ENCODE peak calls at places on chromosomes 6 and 20, in seven cellular contexts. One of them, this sample, is unnamed.

GRCh38 chr6:11538049-11538798 is 675 bp downstream of the TMEM170B start:
- DNase-seq in GOT3: no peak
- DNase-seq in BE2C: peak
- DNase-seq in NCI-H1092 treated with DMSO at 0.1 percent for 48 hours: peak
- DNase-seq in aorta: peak
- DNase-seq in NCI-H1048: no peak
- DNase-seq in T follicular helper cell: peak
- DNase-seq in this sample: no peak

GRCh38 chr20:60108397-60108796 is 150.2 kb downstream of the CDH26 start:
- DNase-seq in GOT3: no peak
- DNase-seq in BE2C: no peak
- DNase-seq in NCI-H1092 treated with DMSO at 0.1 percent for 48 hours: no peak
- DNase-seq in aorta: no peak
- DNase-seq in NCI-H1048: no peak
- DNase-seq in T follicular helper cell: no peak
- DNase-seq in this sample: no peak

GRCh38 chr20:63599396-63600050 is 25.5 kb upstream of the HELZ2 start:
- DNase-seq in GOT3: no peak
- DNase-seq in BE2C: no peak
- DNase-seq in NCI-H1092 treated with DMSO at 0.1 percent for 48 hours: no peak
- DNase-seq in aorta: no peak
- DNase-seq in NCI-H1048: no peak
- DNase-seq in T follicular helper cell: no peak
- DNase-seq in this sample: peak

GRCh38 chr20:6044102-6044501 is 9.8 kb downstream of the LRRN4 start:
- DNase-seq in GOT3: no peak
- DNase-seq in BE2C: no peak
- DNase-seq in NCI-H1092 treated with DMSO at 0.1 percent for 48 hours: no peak
- DNase-seq in aorta: no peak
- DNase-seq in NCI-H1048: no peak
- DNase-seq in T follicular helper cell: no peak
- DNase-seq in this sample: no peak

GRCh38 chr6:166712554-166713228 is 85.6 kb upstream of the RPS6KA2 start:
- DNase-seq in GOT3: no peak
- DNase-seq in BE2C: no peak
- DNase-seq in NCI-H1092 treated with DMSO at 0.1 percent for 48 hours: no peak
- DNase-seq in aorta: no peak
- DNase-seq in NCI-H1048: no peak
- DNase-seq in T follicular helper cell: no peak
- DNase-seq in this sample: no peak

GRCh38 chr20:2658414-2659354 is 5.3 kb downstream of the IDH3B start:
- DNase-seq in GOT3: no peak
- DNase-seq in BE2C: no peak
- DNase-seq in NCI-H1092 treated with DMSO at 0.1 percent for 48 hours: no peak
- DNase-seq in aorta: no peak
- DNase-seq in NCI-H1048: no peak
- DNase-seq in T follicular helper cell: no peak
- DNase-seq in this sample: no peak

GRCh38 chr20:3687655-3688054 is 5.8 kb upstream of the ADAM33 start:
- DNase-seq in GOT3: no peak
- DNase-seq in BE2C: no peak
- DNase-seq in NCI-H1092 treated with DMSO at 0.1 percent for 48 hours: no peak
- DNase-seq in aorta: no peak
- DNase-seq in NCI-H1048: no peak
- DNase-seq in T follicular helper cell: no peak
- DNase-seq in this sample: no peak

GRCh38 chr20:7038029-7038428 is 270.5 kb downstream of the BMP2 start:
- DNase-seq in GOT3: no peak
- DNase-seq in BE2C: no peak
- DNase-seq in NCI-H1092 treated with DMSO at 0.1 percent for 48 hours: no peak
- DNase-seq in aorta: no peak
- DNase-seq in NCI-H1048: no peak
- DNase-seq in T follicular helper cell: no peak
- DNase-seq in this sample: no peak

GRCh38 chr20:32535953-32536823 is 48.9 kb downstream of the NOL4L start:
- DNase-seq in GOT3: no peak
- DNase-seq in BE2C: peak
- DNase-seq in NCI-H1092 treated with DMSO at 0.1 percent for 48 hours: peak
- DNase-seq in aorta: no peak
- DNase-seq in NCI-H1048: peak
- DNase-seq in T follicular helper cell: peak
- DNase-seq in this sample: no peak

GRCh38 chr20:33392016-33392415 is 9.3 kb downstream of the CDK5RAP1 start:
- DNase-seq in GOT3: no peak
- DNase-seq in BE2C: no peak
- DNase-seq in NCI-H1092 treated with DMSO at 0.1 percent for 48 hours: no peak
- DNase-seq in aorta: no peak
- DNase-seq in NCI-H1048: no peak
- DNase-seq in T follicular helper cell: no peak
- DNase-seq in this sample: no peak

GRCh38 chr20:49899551-49900383 is 15.6 kb downstream of the SPATA2 start:
- DNase-seq in GOT3: no peak
- DNase-seq in BE2C: no peak
- DNase-seq in NCI-H1092 treated with DMSO at 0.1 percent for 48 hours: no peak
- DNase-seq in aorta: no peak
- DNase-seq in NCI-H1048: no peak
- DNase-seq in T follicular helper cell: no peak
- DNase-seq in this sample: no peak

GRCh38 chr20:17645546-17646208 is 36.4 kb downstream of the RRBP1 start:
- DNase-seq in GOT3: no peak
- DNase-seq in BE2C: no peak
- DNase-seq in NCI-H1092 treated with DMSO at 0.1 percent for 48 hours: peak
- DNase-seq in aorta: peak
- DNase-seq in NCI-H1048: no peak
- DNase-seq in T follicular helper cell: no peak
- DNase-seq in this sample: peak

GRCh38 chr6:100338090-100338489 is 126.6 kb downstream of the SIM1 start:
- DNase-seq in GOT3: no peak
- DNase-seq in BE2C: no peak
- DNase-seq in NCI-H1092 treated with DMSO at 0.1 percent for 48 hours: no peak
- DNase-seq in aorta: no peak
- DNase-seq in NCI-H1048: no peak
- DNase-seq in T follicular helper cell: no peak
- DNase-seq in this sample: no peak

GRCh38 chr6:149473080-149474052 is 11.4 kb downstream of the ZC3H12D start:
- DNase-seq in GOT3: no peak
- DNase-seq in BE2C: no peak
- DNase-seq in NCI-H1092 treated with DMSO at 0.1 percent for 48 hours: peak
- DNase-seq in aorta: no peak
- DNase-seq in NCI-H1048: no peak
- DNase-seq in T follicular helper cell: peak
- DNase-seq in this sample: no peak

GRCh38 chr6:53065266-53066058 is at the start of gene FBXO9:
- DNase-seq in GOT3: peak
- DNase-seq in BE2C: peak
- DNase-seq in NCI-H1092 treated with DMSO at 0.1 percent for 48 hours: peak
- DNase-seq in aorta: peak
- DNase-seq in NCI-H1048: no peak
- DNase-seq in T follicular helper cell: peak
- DNase-seq in this sample: no peak

GRCh38 chr6:161024364-161024920 is 32.9 kb downstream of the MAP3K4 start:
- DNase-seq in GOT3: no peak
- DNase-seq in BE2C: no peak
- DNase-seq in NCI-H1092 treated with DMSO at 0.1 percent for 48 hours: no peak
- DNase-seq in aorta: no peak
- DNase-seq in NCI-H1048: no peak
- DNase-seq in T follicular helper cell: no peak
- DNase-seq in this sample: no peak

GRCh38 chr6:31620586-31621319 is at the start of gene PRRC2A:
- DNase-seq in GOT3: peak
- DNase-seq in BE2C: peak
- DNase-seq in NCI-H1092 treated with DMSO at 0.1 percent for 48 hours: peak
- DNase-seq in aorta: peak
- DNase-seq in NCI-H1048: peak
- DNase-seq in T follicular helper cell: peak
- DNase-seq in this sample: peak

GRCh38 chr6:2465336-2465735 is 219.9 kb upstream of the GMDS start:
- DNase-seq in GOT3: no peak
- DNase-seq in BE2C: no peak
- DNase-seq in NCI-H1092 treated with DMSO at 0.1 percent for 48 hours: no peak
- DNase-seq in aorta: no peak
- DNase-seq in NCI-H1048: no peak
- DNase-seq in T follicular helper cell: no peak
- DNase-seq in this sample: no peak

GRCh38 chr6:25229671-25230321 is 49.4 kb upstream of the CARMIL1 start:
- DNase-seq in GOT3: no peak
- DNase-seq in BE2C: no peak
- DNase-seq in NCI-H1092 treated with DMSO at 0.1 percent for 48 hours: no peak
- DNase-seq in aorta: no peak
- DNase-seq in NCI-H1048: no peak
- DNase-seq in T follicular helper cell: no peak
- DNase-seq in this sample: no peak

GRCh38 chr6:138086573-138087196 is 20.5 kb downstream of the PERP start:
- DNase-seq in GOT3: no peak
- DNase-seq in BE2C: no peak
- DNase-seq in NCI-H1092 treated with DMSO at 0.1 percent for 48 hours: peak
- DNase-seq in aorta: no peak
- DNase-seq in NCI-H1048: no peak
- DNase-seq in T follicular helper cell: no peak
- DNase-seq in this sample: no peak

GRCh38 chr20:33926425-33926824 is 67.3 kb upstream of the RALY start:
- DNase-seq in GOT3: no peak
- DNase-seq in BE2C: no peak
- DNase-seq in NCI-H1092 treated with DMSO at 0.1 percent for 48 hours: no peak
- DNase-seq in aorta: no peak
- DNase-seq in NCI-H1048: no peak
- DNase-seq in T follicular helper cell: no peak
- DNase-seq in this sample: no peak

GRCh38 chr20:43804781-43805180 is 78.0 kb upstream of the GTSF1L start:
- DNase-seq in GOT3: no peak
- DNase-seq in BE2C: no peak
- DNase-seq in NCI-H1092 treated with DMSO at 0.1 percent for 48 hours: no peak
- DNase-seq in aorta: no peak
- DNase-seq in NCI-H1048: no peak
- DNase-seq in T follicular helper cell: no peak
- DNase-seq in this sample: no peak

GRCh38 chr6:75830959-75831885 is 82.2 kb downstream of the MYO6 start:
- DNase-seq in GOT3: no peak
- DNase-seq in BE2C: no peak
- DNase-seq in NCI-H1092 treated with DMSO at 0.1 percent for 48 hours: no peak
- DNase-seq in aorta: no peak
- DNase-seq in NCI-H1048: no peak
- DNase-seq in T follicular helper cell: no peak
- DNase-seq in this sample: no peak

GRCh38 chr6:17725083-17725482 is 18.4 kb upstream of the NUP153 start:
- DNase-seq in GOT3: no peak
- DNase-seq in BE2C: peak
- DNase-seq in NCI-H1092 treated with DMSO at 0.1 percent for 48 hours: peak
- DNase-seq in aorta: no peak
- DNase-seq in NCI-H1048: no peak
- DNase-seq in T follicular helper cell: no peak
- DNase-seq in this sample: no peak

GRCh38 chr6:21381336-21381963 is 212.1 kb upstream of the SOX4 start:
- DNase-seq in GOT3: no peak
- DNase-seq in BE2C: no peak
- DNase-seq in NCI-H1092 treated with DMSO at 0.1 percent for 48 hours: no peak
- DNase-seq in aorta: no peak
- DNase-seq in NCI-H1048: no peak
- DNase-seq in T follicular helper cell: no peak
- DNase-seq in this sample: no peak

GRCh38 chr6:169890049-169890448 is 138.6 kb downstream of the ERMARD start:
- DNase-seq in GOT3: no peak
- DNase-seq in BE2C: no peak
- DNase-seq in NCI-H1092 treated with DMSO at 0.1 percent for 48 hours: peak
- DNase-seq in aorta: no peak
- DNase-seq in NCI-H1048: no peak
- DNase-seq in T follicular helper cell: no peak
- DNase-seq in this sample: no peak

GRCh38 chr20:7497985-7498384 is 442.3 kb downstream of the HAO1 start:
- DNase-seq in GOT3: no peak
- DNase-seq in BE2C: no peak
- DNase-seq in NCI-H1092 treated with DMSO at 0.1 percent for 48 hours: no peak
- DNase-seq in aorta: no peak
- DNase-seq in NCI-H1048: no peak
- DNase-seq in T follicular helper cell: no peak
- DNase-seq in this sample: no peak

GRCh38 chr6:36364669-36365479 is 22.6 kb downstream of the ETV7 start:
- DNase-seq in GOT3: no peak
- DNase-seq in BE2C: no peak
- DNase-seq in NCI-H1092 treated with DMSO at 0.1 percent for 48 hours: no peak
- DNase-seq in aorta: peak
- DNase-seq in NCI-H1048: no peak
- DNase-seq in T follicular helper cell: no peak
- DNase-seq in this sample: no peak

GRCh38 chr6:119071576-119071975 is 6.9 kb downstream of the FAM184A start:
- DNase-seq in GOT3: no peak
- DNase-seq in BE2C: no peak
- DNase-seq in NCI-H1092 treated with DMSO at 0.1 percent for 48 hours: no peak
- DNase-seq in aorta: no peak
- DNase-seq in NCI-H1048: no peak
- DNase-seq in T follicular helper cell: no peak
- DNase-seq in this sample: no peak

GRCh38 chr6:89254569-89254968 is 37.4 kb upstream of the GABRR1 start:
- DNase-seq in GOT3: no peak
- DNase-seq in BE2C: no peak
- DNase-seq in NCI-H1092 treated with DMSO at 0.1 percent for 48 hours: no peak
- DNase-seq in aorta: no peak
- DNase-seq in NCI-H1048: no peak
- DNase-seq in T follicular helper cell: no peak
- DNase-seq in this sample: no peak

GRCh38 chr6:7819641-7820040 is 90.9 kb downstream of the TXNDC5 start:
- DNase-seq in GOT3: no peak
- DNase-seq in BE2C: no peak
- DNase-seq in NCI-H1092 treated with DMSO at 0.1 percent for 48 hours: no peak
- DNase-seq in aorta: no peak
- DNase-seq in NCI-H1048: no peak
- DNase-seq in T follicular helper cell: no peak
- DNase-seq in this sample: no peak

GRCh38 chr6:137365648-137366047 is 128.5 kb downstream of the OLIG3 start:
- DNase-seq in GOT3: no peak
- DNase-seq in BE2C: no peak
- DNase-seq in NCI-H1092 treated with DMSO at 0.1 percent for 48 hours: no peak
- DNase-seq in aorta: no peak
- DNase-seq in NCI-H1048: no peak
- DNase-seq in T follicular helper cell: no peak
- DNase-seq in this sample: no peak

GRCh38 chr6:46410330-46410953 is 80.8 kb downstream of the RCAN2 start:
- DNase-seq in GOT3: no peak
- DNase-seq in BE2C: no peak
- DNase-seq in NCI-H1092 treated with DMSO at 0.1 percent for 48 hours: peak
- DNase-seq in aorta: no peak
- DNase-seq in NCI-H1048: no peak
- DNase-seq in T follicular helper cell: no peak
- DNase-seq in this sample: no peak

GRCh38 chr20:36061754-36062153 is 92.8 kb upstream of the EPB41L1 start:
- DNase-seq in GOT3: no peak
- DNase-seq in BE2C: no peak
- DNase-seq in NCI-H1092 treated with DMSO at 0.1 percent for 48 hours: no peak
- DNase-seq in aorta: no peak
- DNase-seq in NCI-H1048: no peak
- DNase-seq in T follicular helper cell: no peak
- DNase-seq in this sample: no peak

GRCh38 chr6:80210618-80211017 is 104.1 kb downstream of the BCKDHB start:
- DNase-seq in GOT3: no peak
- DNase-seq in BE2C: peak
- DNase-seq in NCI-H1092 treated with DMSO at 0.1 percent for 48 hours: no peak
- DNase-seq in aorta: no peak
- DNase-seq in NCI-H1048: no peak
- DNase-seq in T follicular helper cell: no peak
- DNase-seq in this sample: no peak

GRCh38 chr6:170405311-170405975 is 98.9 kb downstream of the FAM120B start:
- DNase-seq in GOT3: no peak
- DNase-seq in BE2C: no peak
- DNase-seq in NCI-H1092 treated with DMSO at 0.1 percent for 48 hours: no peak
- DNase-seq in aorta: no peak
- DNase-seq in NCI-H1048: no peak
- DNase-seq in T follicular helper cell: no peak
- DNase-seq in this sample: no peak

GRCh38 chr6:83838727-83839126 is 14.4 kb upstream of the RIPPLY2 start:
- DNase-seq in GOT3: no peak
- DNase-seq in BE2C: no peak
- DNase-seq in NCI-H1092 treated with DMSO at 0.1 percent for 48 hours: no peak
- DNase-seq in aorta: no peak
- DNase-seq in NCI-H1048: no peak
- DNase-seq in T follicular helper cell: no peak
- DNase-seq in this sample: no peak

GRCh38 chr6:63813531-63813930 is 177.9 kb downstream of the PHF3 start:
- DNase-seq in GOT3: no peak
- DNase-seq in BE2C: peak
- DNase-seq in NCI-H1092 treated with DMSO at 0.1 percent for 48 hours: no peak
- DNase-seq in aorta: no peak
- DNase-seq in NCI-H1048: no peak
- DNase-seq in T follicular helper cell: no peak
- DNase-seq in this sample: no peak